ENCODE peak calls at places on chromosomes 6 and 20, in six cellular contexts. G, X, H, U, F and C are unnamed samples.

GRCh38 chr20:36932476-36933426 is 18.8 kb downstream of the SAMHD1 start:
- DNase-seq in U (peak), G (no peak), X (no peak), H (no peak), F (no peak), C (no peak)

GRCh38 chr6:138309695-138310094 is 68.0 kb upstream of the SMIM28 start:
- DNase-seq in U (no peak), H (no peak), G (no peak), F (no peak), X (no peak), C (no peak)

GRCh38 chr6:112223070-112223861 is 31.1 kb downstream of the LAMA4 start:
- DNase-seq in G (peak), H (no peak), U (no peak), F (no peak), X (no peak), C (no peak)

GRCh38 chr6:84685983-84686584 is 78.3 kb downstream of the TBX18 start:
- DNase-seq in H (no peak), X (no peak), F (peak), G (no peak), U (no peak), C (no peak)

GRCh38 chr6:124560836-124561585 is 401.2 kb upstream of the RNF217 start:
- DNase-seq in F (no peak), G (no peak), X (no peak), U (no peak), H (no peak), C (no peak)

GRCh38 chr6:137543114-137543513 is 48.9 kb upstream of the OLIG3 start:
- DNase-seq in U (peak), H (no peak), G (no peak), F (no peak), X (no peak), C (no peak)

GRCh38 chr6:4125933-4126864 is 9.2 kb downstream of the ECI2 start:
- DNase-seq in U (no peak), X (no peak), F (peak), H (no peak), G (peak), C (no peak)

GRCh38 chr6:108921547-108922331 is 73.5 kb downstream of the ARMC2 start:
- DNase-seq in H (no peak), X (no peak), U (no peak), F (no peak), G (peak), C (no peak)

GRCh38 chr20:17612287-17612974 is 42.6 kb downstream of the DSTN start:
- DNase-seq in G (peak), U (no peak), X (no peak), H (no peak), F (peak), C (no peak)

GRCh38 chr6:106162926-106163325 is 76.8 kb downstream of the PRDM1 start:
- DNase-seq in G (no peak), H (no peak), F (no peak), X (no peak), U (no peak), C (no peak)